ENCODE peak calls at places on chromosomes 6 and 20, in seven cellular contexts. Y is CD8-positive, alpha-beta T cell; J is astrocyte; Z is psoas muscle; F is GM23248; X is kidney; I is mesendoderm. S is an unnamed sample. For H3K36me3, the result is how much of the 10 kb centered on the place peaks cover.

GRCh38 chr6:163951326-163951725 is 536.8 kb downstream of the QKI start:
- DNase-seq in Y (no peak), J (no peak), Z (no peak), F (no peak), X (no peak), I (no peak), S (no peak)

GRCh38 chr6:71284785-71285184 is 3.8 kb upstream of the OGFRL1 start:
- DNase-seq in Y (no peak), J (no peak), Z (no peak), F (no peak), X (no peak), I (no peak), S (no peak)

GRCh38 chr6:150666071-150666470 is 66.4 kb downstream of the PLEKHG1 start:
- DNase-seq in Y (no peak), J (peak), Z (no peak), F (no peak), X (no peak), I (no peak), S (no peak)

GRCh38 chr20:47952165-47952564 is 166.9 kb upstream of the SULF2 start:
- DNase-seq in Y (no peak), J (no peak), Z (no peak), F (no peak), X (no peak), I (peak), S (no peak)

GRCh38 chr6:156474507-156475120 is 302.6 kb upstream of the ARID1B start:
- DNase-seq in Y (no peak), J (no peak), Z (no peak), F (no peak), X (no peak), I (no peak), S (no peak)

GRCh38 chr6:169253745-169254238 is at the start of gene THBS2:
- DNase-seq in Y (no peak), J (peak), Z (peak), F (peak), X (no peak), I (peak), S (peak)

GRCh38 chr6:136921936-136922679 is at the start of gene SLC35D3:
- DNase-seq in Y (no peak), J (no peak), Z (no peak), F (peak), X (no peak), I (peak), S (no peak)

GRCh38 chr6:125984311-125984710 is 2.0 kb upstream of the TRMT11 start:
- DNase-seq in Y (no peak), J (peak), Z (no peak), F (peak), X (no peak), I (no peak), S (peak)

GRCh38 chr6:109595998-109596397 is 95.0 kb downstream of the AK9 start:
- DNase-seq in Y (no peak), J (peak), Z (no peak), F (peak), X (no peak), I (peak), S (peak)

GRCh38 chr20:25571240-25571639 is 14.1 kb downstream of the NINL start:
- DNase-seq in Y (no peak), J (no peak), Z (no peak), F (no peak), X (no peak), I (no peak), S (no peak)

GRCh38 chr6:11232968-11233626 is 629 bp upstream of the NEDD9 start:
- DNase-seq in Y (no peak), J (no peak), Z (no peak), F (peak), X (no peak), I (peak), S (no peak)

GRCh38 chr6:34360556-34360955 is 31.9 kb downstream of the NUDT3 start:
- DNase-seq in Y (no peak), J (peak), Z (no peak), F (peak), X (no peak), I (no peak), S (no peak)

GRCh38 chr6:133705731-133706130 is 183.2 kb upstream of the TCF21 start:
- DNase-seq in Y (no peak), J (peak), Z (no peak), F (peak), X (no peak), I (no peak), S (peak)

GRCh38 chr6:53956068-53956711 is 155.1 kb upstream of the MLIP start:
- DNase-seq in Y (no peak), J (peak), Z (peak), F (peak), X (peak), I (peak), S (peak)

GRCh38 chr20:34834459-34834893 is 9.0 kb upstream of the NCOA6 start:
- DNase-seq in Y (no peak), J (no peak), Z (no peak), F (peak), X (no peak), I (peak), S (no peak)

GRCh38 chr6:170108456-170108855 is 182.4 kb downstream of the DLL1 start:
- DNase-seq in Y (no peak), J (no peak), Z (no peak), F (no peak), X (peak), I (no peak), S (no peak)

GRCh38 chr6:27577922-27578321 is 105.0 kb upstream of the ZNF184 start:
- DNase-seq in Y (no peak), J (no peak), Z (no peak), F (no peak), X (no peak), I (no peak), S (no peak)

GRCh38 chr6:32177182-32177787 is 920 bp upstream of the RNF5 start:
- DNase-seq in Y (no peak), J (no peak), Z (no peak), F (no peak), X (peak), I (no peak), S (peak)

GRCh38 chr6:75397806-75398465 is 95.7 kb downstream of the FILIP1 start:
- DNase-seq in Y (no peak), J (no peak), Z (no peak), F (no peak), X (no peak), I (no peak), S (no peak)

GRCh38 chr20:16387661-16388060 is 185.6 kb downstream of the KIF16B start:
- DNase-seq in Y (no peak), J (no peak), Z (no peak), F (no peak), X (no peak), I (no peak), S (no peak)

GRCh38 chr6:117681321-117681720 is 6.1 kb downstream of the NUS1 start:
- DNase-seq in Y (no peak), J (no peak), Z (no peak), F (no peak), X (no peak), I (no peak), S (no peak)

GRCh38 chr6:169933251-169933821 is 181.9 kb downstream of the ERMARD start:
- DNase-seq in Y (no peak), J (no peak), Z (no peak), F (no peak), X (peak), I (no peak), S (no peak)

GRCh38 chr6:158284340-158285210 is 27.7 kb upstream of the TULP4 start:
- DNase-seq in Y (peak), J (peak), Z (no peak), F (peak), X (no peak), I (peak), S (peak)

GRCh38 chr6:153801917-153802316 is 237.1 kb upstream of the OPRM1 start:
- DNase-seq in Y (no peak), J (no peak), Z (no peak), F (no peak), X (no peak), I (no peak), S (no peak)

GRCh38 chr6:43849844-43850243 is 79.8 kb downstream of the VEGFA start:
- DNase-seq in Y (no peak), J (no peak), Z (no peak), F (no peak), X (no peak), I (no peak), S (peak)

GRCh38 chr20:14687317-14687716 is 349.9 kb upstream of the FLRT3 start:
- DNase-seq in Y (no peak), J (no peak), Z (no peak), F (peak), X (no peak), I (no peak), S (no peak)

GRCh38 chr6:64013061-64013410 is 377.4 kb downstream of the PHF3 start:
- DNase-seq in Y (no peak), J (no peak), Z (no peak), F (no peak), X (no peak), I (no peak), S (no peak)

GRCh38 chr6:75135447-75135846 is 70.4 kb downstream of the COL12A1 start:
- DNase-seq in Y (no peak), J (no peak), Z (no peak), F (peak), X (no peak), I (no peak), S (no peak)

GRCh38 chr6:63740709-63741108 is 105.1 kb downstream of the PHF3 start:
- DNase-seq in Y (no peak), J (peak), Z (no peak), F (peak), X (no peak), I (no peak), S (peak)

GRCh38 chr6:135702955-135703499 is 148.5 kb upstream of the PDE7B start:
- DNase-seq in Y (no peak), J (no peak), Z (no peak), F (no peak), X (no peak), I (no peak), S (no peak)

GRCh38 chr20:11902264-11902663 is 15.4 kb upstream of the BTBD3 start:
- DNase-seq in Y (no peak), J (peak), Z (no peak), F (peak), X (no peak), I (no peak), S (peak)

GRCh38 chr6:125192610-125192930 is 39.0 kb downstream of the TPD52L1 start:
- DNase-seq in Y (no peak), J (no peak), Z (no peak), F (no peak), X (no peak), I (no peak), S (no peak)

GRCh38 chr6:35354361-35355135 is 12.2 kb downstream of the PPARD start:
- DNase-seq in Y (no peak), J (peak), Z (no peak), F (peak), X (no peak), I (no peak), S (peak)

GRCh38 chr6:17293395-17293794 is 12.2 kb downstream of the RBM24 start:
- DNase-seq in Y (no peak), J (no peak), Z (no peak), F (no peak), X (no peak), I (no peak), S (no peak)

GRCh38 chr6:17289491-17290106 is 8.4 kb downstream of the RBM24 start:
- DNase-seq in Y (no peak), J (no peak), Z (peak), F (peak), X (no peak), I (no peak), S (peak)

GRCh38 chr6:17291778-17292177 is 10.6 kb downstream of the RBM24 start:
- DNase-seq in Y (no peak), J (no peak), Z (no peak), F (no peak), X (no peak), I (no peak), S (no peak)

GRCh38 chr6:17297261-17298080 is 16.3 kb downstream of the RBM24 start:
- DNase-seq in Y (no peak), J (peak), Z (no peak), F (no peak), X (no peak), I (no peak), S (no peak)

GRCh38 chr6:17292600-17293133 is 11.5 kb downstream of the RBM24 start:
- DNase-seq in Y (no peak), J (no peak), Z (no peak), F (no peak), X (no peak), I (no peak), S (no peak)
- H3K27ac ChIP-seq in Y (no peak), J (no peak), Z (peak), F (no peak), X (no peak), I (no peak), S (no peak)

GRCh38 chr6:167799033-167799933 is 27.4 kb upstream of the AFDN start:
- DNase-seq in Y (no peak), J (no peak), Z (no peak), F (peak), X (no peak), I (peak), S (no peak)
- H3K36me3 ChIP-seq in Y (under half), J (under half), Z (under half), F (under half), X (under half), I (under half), S (under half)

DNA sequence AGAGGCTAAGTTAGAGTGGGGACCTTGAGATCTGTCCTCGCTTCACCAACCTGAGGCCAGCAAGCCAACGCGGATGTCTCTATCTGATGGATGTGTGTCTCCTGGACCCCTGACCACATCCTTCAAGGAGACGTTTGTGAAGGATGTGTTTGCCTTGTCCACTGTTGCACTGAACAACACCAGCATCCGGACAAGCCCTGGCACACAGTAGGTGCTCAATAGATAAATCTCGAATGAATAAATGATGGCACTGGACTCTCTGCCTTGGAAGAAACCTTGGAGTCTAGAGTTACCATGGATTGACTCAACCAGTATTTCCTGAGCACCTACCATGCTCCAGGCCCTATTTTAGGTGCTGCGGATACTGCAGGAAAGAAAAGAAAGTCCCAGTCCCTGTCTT is 97.7 kb upstream of the PTPN1 start:
- DNase-seq in Y (no peak), J (no peak), Z (no peak), F (no peak), X (no peak), I (no peak), S (no peak)
- H3K27ac ChIP-seq in Y (no peak), J (no peak), Z (peak), F (no peak), X (no peak), I (no peak), S (no peak)

DNA sequence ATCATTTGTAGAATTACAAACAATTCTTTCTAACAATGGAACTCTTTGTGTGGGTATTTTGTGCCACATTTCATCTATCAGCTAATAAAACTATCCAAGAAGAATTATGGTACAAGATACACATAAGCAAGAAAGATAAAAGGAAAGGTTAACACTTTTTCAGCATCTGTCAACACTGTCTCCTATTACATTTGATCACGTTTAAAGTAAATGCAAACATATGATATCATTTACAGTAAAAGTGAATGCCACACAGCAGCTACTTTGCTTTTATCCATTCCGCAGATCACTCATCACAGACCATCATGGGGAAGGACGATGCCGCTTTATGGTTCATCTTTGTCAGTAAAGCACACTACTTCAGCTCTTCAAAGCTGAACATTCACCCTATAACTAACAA is 456.4 kb upstream of the MANEA start:
- DNase-seq in Y (no peak), J (no peak), Z (no peak), F (no peak), X (no peak), I (no peak), S (no peak)
- H3K36me3 ChIP-seq in Y (under half), J (under half), Z (under half), F (under half), X (under half), I (under half), S (under half)

DNA sequence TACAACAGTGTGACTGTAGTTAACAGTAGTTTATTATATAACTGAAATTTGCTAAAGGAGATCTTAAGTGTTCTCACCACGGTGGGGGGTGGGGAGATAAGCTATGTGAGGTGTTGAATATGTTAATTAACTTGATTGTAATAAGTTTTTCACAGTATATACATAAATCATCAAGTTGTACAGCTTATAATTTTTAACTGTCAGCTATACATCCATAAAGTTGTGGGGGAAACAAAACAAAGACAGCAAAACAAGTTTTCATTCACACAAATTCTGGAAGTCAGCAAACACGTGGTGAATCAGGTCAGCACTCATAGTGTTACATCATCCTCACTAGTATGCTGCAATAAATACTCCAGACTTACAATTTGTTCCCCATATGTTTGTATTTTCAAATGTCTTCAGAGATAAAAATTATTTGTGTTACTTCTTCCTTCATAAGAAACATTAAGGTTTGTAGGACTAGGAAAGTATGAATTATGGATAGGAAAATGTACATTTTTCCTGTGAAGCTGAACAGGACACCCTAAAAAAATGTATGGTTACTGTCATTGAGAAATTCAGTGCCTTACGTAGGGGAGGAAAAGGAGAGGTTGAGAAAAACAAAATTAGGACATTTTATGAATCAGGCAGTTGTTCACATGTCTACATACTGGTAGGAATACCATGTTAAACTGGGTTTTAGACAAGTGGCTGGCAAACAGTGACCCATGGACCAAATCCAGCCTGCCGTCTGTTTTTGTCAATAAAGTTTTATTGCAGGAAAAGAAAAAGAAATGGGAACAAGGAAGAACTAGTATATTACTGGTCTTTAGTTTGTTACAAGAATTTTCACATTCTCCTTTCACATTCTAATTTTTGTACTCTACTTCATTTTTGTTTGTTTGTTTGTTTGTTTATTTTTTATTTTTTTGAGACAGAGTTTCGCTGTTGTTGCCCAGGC is 6.0 kb downstream of the SUMO4 start:
- DNase-seq in Y (no peak), J (no peak), Z (no peak), F (peak), X (no peak), I (peak), S (no peak)
- H3K27ac ChIP-seq in Y (no peak), J (no peak), Z (no peak), F (no peak), X (no peak), I (no peak), S (no peak)

GRCh38 chr20:49052334-49052733 is 6.2 kb downstream of the CSE1L start:
- DNase-seq in Y (no peak), J (no peak), Z (no peak), F (peak), X (no peak), I (peak), S (peak)
- H3K36me3 ChIP-seq in Y (under half), J (under half), Z (under half), F (under half), X (under half), I (under half), S (under half)

DNA sequence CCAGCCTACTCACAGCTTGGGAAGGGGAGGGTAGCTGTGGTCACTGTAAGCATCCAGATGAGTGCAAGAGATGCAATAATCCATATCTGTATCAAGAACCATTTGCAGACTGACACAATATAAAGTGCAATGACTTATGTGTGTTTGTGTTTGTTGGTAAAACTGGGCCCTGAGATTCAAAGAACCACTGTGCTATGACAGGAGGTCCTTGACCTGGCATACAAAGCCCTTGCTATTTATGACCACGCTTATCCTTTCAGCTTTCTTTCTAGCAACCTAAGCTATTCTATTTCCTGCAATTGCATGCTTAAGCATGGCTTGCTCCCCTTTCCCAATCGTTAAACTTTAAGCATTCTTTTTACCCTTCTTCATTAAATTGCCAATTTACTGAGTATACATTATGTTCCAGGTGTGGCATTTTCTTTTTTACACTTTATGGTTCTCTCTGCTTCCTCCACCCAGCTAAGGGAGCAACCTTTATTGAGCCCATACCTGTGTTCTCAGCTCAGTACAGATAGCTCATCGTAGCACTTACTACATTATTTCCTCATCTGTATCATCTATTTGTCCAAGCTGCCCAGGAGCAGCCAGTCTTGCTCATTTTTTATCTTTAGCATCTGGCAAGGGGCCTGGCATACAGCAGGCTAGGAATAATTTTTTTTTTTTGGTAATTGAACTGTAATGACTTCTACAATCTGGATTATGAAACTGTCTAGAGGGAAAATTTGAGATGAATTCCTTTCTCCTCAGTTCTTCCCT is 3.5 kb downstream of the MCUR1 start:
- DNase-seq in Y (no peak), J (no peak), Z (no peak), F (peak), X (no peak), I (no peak), S (no peak)
- H3K27ac ChIP-seq in Y (no peak), J (no peak), Z (peak), F (no peak), X (no peak), I (no peak), S (no peak)

GRCh38 chr6:29968130-29968529 is 25.8 kb downstream of the HLA-A start:
- DNase-seq in Y (no peak), J (peak), Z (no peak), F (peak), X (no peak), I (no peak), S (no peak)
- H3K36me3 ChIP-seq in Y (under half), J (under half), Z (under half), F (under half), X (under half), I (under half), S (under half)

GRCh38 chr20:57959589-57959988 is 249.8 kb upstream of the PMEPA1 start:
- DNase-seq in Y (no peak), J (no peak), Z (no peak), F (peak), X (no peak), I (no peak), S (no peak)
- H3K27ac ChIP-seq in Y (no peak), J (no peak), Z (no peak), F (no peak), X (no peak), I (no peak), S (no peak)